ENCODE peak calls at places on chromosomes 2 and 18, in six cellular contexts. W is dorsolateral prefrontal cortex, B is osteoblast, E is mammary epithelial cell, I is WTC11, V is H1. C is an unnamed sample.

GRCh38 chr2:44894058-44894457 is 47.4 kb upstream of the SIX3 start:
- DNase-seq in B (no peak), W (no peak), E (no peak), I (no peak), V (no peak), C (no peak)

GRCh38 chr2:211128287-211128686 is 571.9 kb downstream of the CPS1 start:
- DNase-seq in W (no peak), V (no peak), B (no peak), I (no peak), E (peak), C (no peak)

GRCh38 chr2:162926501-162926900 is 87.9 kb upstream of the KCNH7 start:
- DNase-seq in I (no peak), V (no peak), B (no peak), W (no peak), E (peak), C (no peak)

GRCh38 chr2:69185807-69186206 is 172.8 kb downstream of the ANTXR1 start:
- DNase-seq in V (no peak), E (peak), B (peak), I (no peak), W (no peak), C (no peak)

GRCh38 chr2:192197387-192197786 is 2.7 kb upstream of the TMEFF2 start:
- DNase-seq in W (no peak), I (no peak), B (peak), V (no peak), E (no peak), C (no peak)

GRCh38 chr2:105917688-105918087 is 173.0 kb downstream of the NCK2 start:
- DNase-seq in I (no peak), E (no peak), W (no peak), V (no peak), B (no peak), C (no peak)

GRCh38 chr2:60553992-60554648 is 666 bp upstream of the BCL11A start:
- DNase-seq in V (peak), I (peak), E (peak), B (peak), W (no peak), C (no peak)

GRCh38 chr2:175823291-175824073 is 178.6 kb downstream of the LNPK start:
- DNase-seq in V (no peak), W (no peak), B (no peak), E (no peak), I (no peak), C (no peak)

GRCh38 chr2:107936427-107937359 is 49.6 kb upstream of the SLC5A7 start:
- DNase-seq in W (no peak), I (peak), E (no peak), V (peak), B (peak), C (peak)

GRCh38 chr18:57942090-57942489 is 101.9 kb upstream of the NEDD4L start:
- DNase-seq in B (no peak), W (no peak), I (no peak), E (peak), V (no peak), C (no peak)

GRCh38 chr2:73610111-73610510 is 32.1 kb downstream of the NAT8 start:
- DNase-seq in W (no peak), I (no peak), B (peak), E (no peak), V (no peak), C (no peak)

GRCh38 chr2:240964854-240965295 is 33.5 kb upstream of the SNED1 start:
- DNase-seq in V (peak), B (peak), W (no peak), I (no peak), E (no peak), C (no peak)

GRCh38 chr2:197195591-197195990 is 115.0 kb downstream of the ANKRD44 start:
- DNase-seq in W (no peak), V (no peak), B (no peak), I (no peak), E (no peak), C (no peak)

GRCh38 chr2:199201539-199201938 is 256.2 kb downstream of the SATB2 start:
- DNase-seq in B (no peak), I (no peak), W (no peak), V (no peak), E (no peak), C (no peak)

GRCh38 chr2:144140896-144141295 is 379.0 kb downstream of the ZEB2 start:
- DNase-seq in I (no peak), V (no peak), W (no peak), E (no peak), B (no peak), C (no peak)

GRCh38 chr2:15725101-15725787 is 133.6 kb downstream of the DDX1 start:
- DNase-seq in I (no peak), B (no peak), V (no peak), W (no peak), E (no peak), C (no peak)

GRCh38 chr2:128309341-128310093 is 9.2 kb downstream of the HS6ST1 start:
- DNase-seq in B (peak), E (no peak), W (peak), I (no peak), V (no peak), C (peak)

GRCh38 chr18:62637807-62638687 is 77.3 kb upstream of the PHLPP1 start:
- DNase-seq in E (peak), V (peak), I (peak), W (no peak), B (no peak), C (peak)

GRCh38 chr2:96213379-96213778 is 4.8 kb upstream of the STARD7 start:
- DNase-seq in W (no peak), I (peak), E (no peak), B (no peak), V (peak), C (no peak)

GRCh38 chr2:215693269-215693998 is 257.6 kb upstream of the FN1 start:
- DNase-seq in E (peak), W (no peak), B (peak), V (no peak), I (no peak), C (peak)

GRCh38 chr2:217653240-217653639 is 349.6 kb downstream of the TNS1 start:
- DNase-seq in B (peak), E (peak), I (no peak), V (no peak), W (no peak), C (peak)

GRCh38 chr2:4152051-4152450 is 448.7 kb downstream of the DCDC2C start:
- DNase-seq in V (no peak), B (no peak), I (no peak), E (no peak), W (no peak), C (no peak)

GRCh38 chr2:1868683-1869141 is 124.4 kb upstream of the PXDN start:
- DNase-seq in W (no peak), I (peak), E (no peak), B (peak), V (no peak), C (no peak)

GRCh38 chr2:234564719-234565118 is 67.8 kb upstream of the ARL4C start:
- DNase-seq in V (no peak), E (no peak), B (peak), W (no peak), I (no peak), C (peak)

GRCh38 chr2:18063826-18064485 is 185.5 kb downstream of the KCNS3 start:
- DNase-seq in E (no peak), B (no peak), V (no peak), I (no peak), W (no peak), C (peak)
- TF ChIP-seq CTCF in E (no peak), B (no peak), V (no peak), I (no peak), W (no peak), C (no peak)

GRCh38 chr2:53381271-53381670 is 386.3 kb upstream of the CHAC2 start:
- DNase-seq in B (no peak), I (no peak), V (no peak), W (no peak), E (no peak), C (peak)
- TF ChIP-seq CTCF in B (no peak), I (no peak), V (no peak), W (no peak), E (no peak), C (no peak)

DNA sequence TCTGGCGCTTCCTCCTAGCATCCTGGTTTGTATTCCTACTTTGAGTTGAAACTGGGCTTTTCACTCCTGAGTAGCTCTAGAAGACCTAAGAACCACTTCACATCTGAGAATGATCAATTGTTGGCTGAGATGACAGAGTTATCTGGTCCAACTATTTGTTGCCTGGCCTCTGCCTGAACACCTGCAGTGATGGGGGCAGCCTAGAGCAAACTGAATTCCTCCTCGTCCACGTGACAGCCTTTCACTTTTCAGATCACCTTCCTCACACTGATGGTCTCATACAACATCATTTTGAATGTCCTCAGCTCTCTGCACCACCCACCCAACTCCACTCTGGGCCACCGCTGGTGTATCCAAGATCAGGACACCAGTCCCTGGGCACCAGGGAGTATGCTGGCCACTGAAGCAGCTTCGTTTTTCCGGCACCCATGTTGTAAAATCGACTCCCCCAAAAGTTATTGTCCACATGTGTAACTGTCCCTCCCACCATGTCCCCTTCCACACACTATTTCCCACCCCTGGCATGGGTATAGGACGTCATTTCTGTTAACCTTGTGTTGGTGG is 96.5 kb downstream of the TGOLN2 start:
- DNase-seq in V (no peak), B (no peak), W (no peak), E (no peak), I (peak), C (no peak)
- TF ChIP-seq CTCF in V (peak), B (no peak), W (no peak), E (no peak), I (no peak), C (no peak)

DNA sequence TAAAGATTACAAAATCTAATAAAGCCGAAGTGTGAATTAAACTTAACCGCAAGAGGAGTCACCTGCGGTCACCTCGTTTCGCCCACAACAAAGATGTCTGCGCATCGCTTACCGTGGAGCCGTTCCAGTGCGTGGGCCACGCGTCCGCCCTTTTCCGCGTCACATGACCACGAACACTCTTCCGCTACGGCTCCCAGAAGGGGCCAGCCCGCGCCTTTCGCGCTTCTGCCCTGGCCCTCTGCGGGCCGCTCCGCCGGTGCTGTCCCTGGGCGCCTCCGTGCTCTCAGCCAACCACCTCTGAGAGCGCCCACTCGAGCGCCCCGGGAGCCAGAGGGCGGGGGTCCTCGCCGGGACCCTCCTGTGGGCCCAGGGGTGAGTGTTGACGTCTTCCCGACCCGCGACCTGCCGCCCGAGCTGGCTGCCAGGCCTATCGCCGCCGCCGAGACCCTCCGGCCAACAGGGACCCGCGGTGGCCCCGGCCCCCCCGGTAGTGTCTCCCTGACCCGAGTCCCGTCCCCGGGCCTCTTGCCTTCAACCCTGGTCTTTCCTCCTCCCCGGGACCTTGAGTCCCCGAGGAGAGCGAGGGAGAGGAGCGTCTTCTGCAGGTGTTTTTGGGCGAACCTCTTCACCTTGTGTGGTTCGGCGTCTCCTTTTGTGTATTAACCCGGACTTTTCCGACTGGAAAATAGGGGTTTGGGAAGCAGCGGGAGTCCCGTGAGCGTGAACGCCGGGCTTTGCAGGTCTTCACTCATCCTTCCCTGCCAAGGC is at the start of gene MFF:
- DNase-seq in B (peak), V (peak), I (peak), E (peak), W (peak), C (peak)
- TF ChIP-seq CTCF in B (peak), V (no peak), I (no peak), E (peak), W (peak), C (peak)

GRCh38 chr2:120110507-120110906 is 97.6 kb downstream of the EPB41L5 start:
- DNase-seq in I (no peak), B (no peak), E (no peak), V (no peak), W (no peak), C (peak)

GRCh38 chr2:120111193-120111592 is 98.3 kb downstream of the EPB41L5 start:
- DNase-seq in W (no peak), B (no peak), E (no peak), I (no peak), V (no peak), C (no peak)

GRCh38 chr2:120108749-120109148 is 95.9 kb downstream of the EPB41L5 start:
- DNase-seq in B (no peak), W (no peak), I (no peak), V (no peak), E (peak), C (peak)

GRCh38 chr2:120109186-120110061 is 96.5 kb downstream of the EPB41L5 start:
- DNase-seq in I (no peak), W (no peak), B (no peak), E (peak), V (no peak), C (peak)

DNA sequence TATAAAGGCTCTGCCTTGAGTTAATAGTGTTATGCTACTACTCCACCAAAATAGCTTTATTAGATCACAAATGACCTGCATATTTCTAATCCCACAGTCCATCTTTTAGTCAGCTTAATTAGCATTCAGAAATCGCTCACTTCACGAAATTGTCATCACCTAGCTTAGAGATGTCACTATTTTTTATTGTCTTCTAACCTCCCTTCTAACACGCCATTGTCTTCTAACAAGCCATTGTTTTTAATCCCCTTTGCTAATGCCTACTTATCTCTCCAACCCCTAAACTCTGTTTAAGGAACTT is 97.1 kb downstream of the EPB41L5 start:
- DNase-seq in W (no peak), E (no peak), I (no peak), V (no peak), B (no peak), C (no peak)
- TF ChIP-seq CTCF in W (no peak), E (no peak), I (no peak), V (no peak), B (no peak), C (no peak)

GRCh38 chr2:180947208-180947689 is 33.2 kb upstream of the UBE2E3 start:
- DNase-seq in E (no peak), I (no peak), B (no peak), W (no peak), V (no peak), C (no peak)

GRCh38 chr2:180953550-180953949 is 26.9 kb upstream of the UBE2E3 start:
- DNase-seq in B (no peak), W (no peak), I (no peak), E (no peak), V (no peak), C (no peak)

GRCh38 chr2:180952731-180953336 is 27.6 kb upstream of the UBE2E3 start:
- DNase-seq in V (no peak), I (no peak), W (no peak), B (no peak), E (no peak), C (no peak)

GRCh38 chr2:180952082-180952481 is 28.3 kb upstream of the UBE2E3 start:
- DNase-seq in E (no peak), V (no peak), B (no peak), W (no peak), I (no peak), C (no peak)
- TF ChIP-seq CTCF in E (no peak), V (no peak), B (no peak), W (no peak), I (no peak), C (no peak)

DNA sequence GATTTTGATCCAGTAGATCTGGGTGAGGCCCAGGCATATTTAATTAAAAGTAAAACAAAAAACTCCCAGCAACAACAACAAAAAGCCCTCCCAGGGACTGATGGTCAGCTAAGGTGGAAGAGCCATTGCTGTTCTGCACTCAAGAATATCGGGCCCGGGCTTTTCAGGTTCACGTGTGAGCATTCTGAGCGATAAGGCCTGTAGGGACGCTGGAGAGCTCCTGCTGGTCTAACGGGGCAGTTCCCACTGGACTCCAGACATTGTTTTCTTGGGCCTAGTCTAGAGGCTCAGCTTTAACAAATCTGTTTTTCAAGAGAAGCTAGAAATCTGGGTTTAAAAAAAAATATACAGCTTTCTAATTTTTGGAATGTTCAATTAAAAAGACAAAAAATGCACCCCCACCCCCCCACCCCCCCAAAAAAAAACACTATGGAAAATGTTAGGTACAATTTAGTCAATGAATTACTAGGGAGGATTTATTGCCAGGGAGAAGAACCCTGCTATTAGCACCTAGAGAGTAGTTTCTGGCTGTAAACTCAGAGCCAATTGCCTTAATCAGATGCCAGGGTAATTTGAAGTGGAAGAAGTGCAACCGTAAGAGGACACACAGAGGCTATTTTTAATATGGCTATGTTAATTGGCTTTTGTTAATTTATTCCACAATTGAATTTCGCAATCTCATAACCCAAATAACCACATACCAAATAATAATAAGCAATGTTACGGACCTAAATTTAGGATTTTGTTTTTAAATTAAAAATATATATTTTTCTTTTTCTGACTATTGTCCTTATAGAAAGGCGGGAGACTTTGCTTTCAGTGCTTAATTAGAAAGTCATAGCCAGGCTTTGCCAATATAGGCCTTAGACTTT is 78.9 kb downstream of the MAP4K4 start:
- DNase-seq in E (no peak), I (peak), W (no peak), V (no peak), B (no peak), C (no peak)
- TF ChIP-seq CTCF in E (no peak), I (no peak), W (no peak), V (peak), B (peak), C (peak)

DNA sequence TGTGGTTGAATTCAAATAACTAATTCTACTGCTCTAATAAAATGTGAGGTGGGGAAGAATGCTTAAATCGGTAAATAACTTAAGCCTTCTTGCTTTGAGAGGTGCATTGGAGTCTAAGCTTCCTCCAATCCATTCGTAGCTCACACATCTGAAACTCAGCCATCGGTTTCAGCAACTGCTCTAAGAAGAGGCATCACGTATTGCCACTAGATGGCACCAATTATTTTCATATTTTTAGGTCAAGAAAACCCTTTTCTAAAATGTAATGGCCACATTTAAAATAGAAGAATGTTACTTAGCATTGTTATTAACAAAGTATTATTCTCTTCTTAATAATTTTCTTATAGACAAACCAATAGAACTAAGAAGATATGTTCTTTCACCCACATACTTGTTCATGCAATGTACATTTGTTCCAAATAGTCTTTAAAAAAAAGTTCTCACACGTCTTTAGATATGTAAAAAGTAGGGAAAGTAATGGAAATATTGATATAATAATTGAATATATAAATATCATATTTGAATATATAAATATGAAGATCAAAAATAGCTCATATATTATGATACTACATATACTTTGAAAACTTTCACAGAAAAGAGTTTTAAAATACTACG is 229.8 kb downstream of the CCDC178 start:
- DNase-seq in B (no peak), E (peak), I (no peak), W (no peak), V (no peak), C (peak)
- TF ChIP-seq CTCF in B (peak), E (peak), I (no peak), W (peak), V (peak), C (peak)

DNA sequence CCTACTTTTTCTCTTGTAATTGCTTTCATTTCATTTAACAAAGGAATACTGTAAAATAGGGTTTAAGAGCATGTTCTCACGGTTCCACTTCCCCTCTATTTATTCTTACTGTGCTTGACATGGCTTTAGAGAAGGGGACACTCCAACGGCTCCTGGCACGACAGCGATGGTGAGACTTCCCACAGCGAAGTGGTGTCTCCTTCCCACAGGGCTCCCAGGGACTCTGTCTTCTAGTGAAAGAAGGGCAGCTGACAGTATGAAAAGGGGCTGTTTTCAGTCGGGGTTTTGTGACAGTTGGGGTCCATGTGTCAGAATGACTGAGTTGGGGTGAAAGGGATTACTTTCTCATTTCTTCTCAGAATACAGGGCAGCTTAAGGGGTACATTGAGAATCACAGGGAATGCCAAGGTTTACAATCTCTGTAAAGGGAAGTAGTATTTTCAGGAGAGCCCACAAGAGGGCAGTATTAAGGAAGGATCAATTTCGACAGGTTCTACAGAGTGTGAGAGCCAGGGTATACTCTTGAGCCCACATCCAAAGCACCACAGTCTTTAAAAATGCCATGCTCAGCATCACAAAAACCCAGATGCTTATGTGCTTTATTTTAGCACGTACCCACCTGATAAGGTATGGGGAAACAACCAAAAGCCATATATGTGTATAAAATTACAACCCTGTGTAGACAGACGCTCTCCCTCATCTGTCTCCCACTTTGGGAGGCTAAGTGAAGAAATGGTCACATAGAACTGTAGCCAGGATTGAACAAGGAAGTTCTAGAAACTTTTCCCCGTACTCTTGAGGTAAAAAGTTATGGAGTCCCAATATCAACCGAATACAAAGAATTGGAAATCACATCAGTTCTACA is 31.3 kb upstream of the RAPGEF4 start:
- DNase-seq in I (no peak), E (peak), V (no peak), W (no peak), B (no peak), C (peak)
- TF ChIP-seq CTCF in I (peak), E (peak), V (peak), W (peak), B (peak), C (peak)